ENCODE peak calls at places on chromosome 20, in eight cellular contexts. E, C, I, F, L, G, T and U are unnamed samples.

GRCh38 chr20:60138263-60139127 is 180.3 kb downstream of the CDH26 start:
- DNase-seq in E (peak), C (no peak), I (no peak), F (no peak), L (no peak), G (peak), T (peak), U (no peak)

GRCh38 chr20:59821201-59821600 is 112.2 kb downstream of the SYCP2 start:
- DNase-seq in E (no peak), C (no peak), I (no peak), F (no peak), L (no peak), G (no peak), T (no peak), U (no peak)

GRCh38 chr20:4729265-4729664 is 7.6 kb downstream of the PRND start:
- DNase-seq in E (no peak), C (no peak), I (no peak), F (no peak), L (no peak), G (no peak), T (no peak), U (no peak)

GRCh38 chr20:54172856-54173652 is 732 bp downstream of the CYP24A1 start:
- DNase-seq in E (no peak), C (peak), I (no peak), F (peak), L (no peak), G (peak), T (no peak), U (no peak)

GRCh38 chr20:30606990-30607389 is 650.5 kb upstream of the DEFB115 start:
- DNase-seq in E (no peak), C (no peak), I (no peak), F (no peak), L (no peak), G (no peak), T (no peak), U (no peak)

GRCh38 chr20:48661575-48662473 is 166.0 kb downstream of the PREX1 start:
- DNase-seq in E (no peak), C (no peak), I (no peak), F (no peak), L (no peak), G (no peak), T (no peak), U (no peak)

GRCh38 chr20:61262514-61262913 is 10.5 kb downstream of the CDH4 start:
- DNase-seq in E (no peak), C (no peak), I (no peak), F (no peak), L (no peak), G (no peak), T (no peak), U (no peak)

GRCh38 chr20:62938105-62938888 is at the start of gene GID8:
- DNase-seq in E (peak), C (no peak), I (peak), F (peak), L (peak), G (peak), T (no peak), U (peak)

GRCh38 chr20:63219866-63220521 is 4.1 kb upstream of the YTHDF1 start:
- DNase-seq in E (no peak), C (no peak), I (no peak), F (no peak), L (no peak), G (no peak), T (no peak), U (no peak)

GRCh38 chr20:41003143-41003932 is 25.3 kb upstream of the TOP1 start:
- DNase-seq in E (peak), C (no peak), I (peak), F (no peak), L (peak), G (peak), T (peak), U (no peak)

GRCh38 chr20:44909872-44910689 is at the start of gene PABPC1L:
- DNase-seq in E (peak), C (peak), I (peak), F (peak), L (peak), G (peak), T (peak), U (peak)

GRCh38 chr20:44912189-44912588 is 2.3 kb downstream of the PABPC1L start:
- DNase-seq in E (no peak), C (no peak), I (no peak), F (no peak), L (no peak), G (no peak), T (no peak), U (no peak)

GRCh38 chr20:44910690-44911262 is 916 bp downstream of the PABPC1L start:
- DNase-seq in E (no peak), C (no peak), I (no peak), F (no peak), L (no peak), G (no peak), T (no peak), U (no peak)

GRCh38 chr20:44908987-44909871 is 631 bp upstream of the PABPC1L start:
- DNase-seq in E (no peak), C (no peak), I (no peak), F (no peak), L (no peak), G (no peak), T (no peak), U (no peak)

GRCh38 chr20:44911264-44911921 is 1.5 kb downstream of the PABPC1L start:
- DNase-seq in E (peak), C (peak), I (peak), F (peak), L (no peak), G (peak), T (peak), U (peak)
- TF ChIP-seq CTCF in E (peak), C (peak), I (peak), F (peak), L (no peak), G (peak), T (peak), U (peak)

GRCh38 chr20:1822564-1823420 is 72.4 kb upstream of the SIRPA start:
- DNase-seq in E (no peak), C (no peak), I (peak), F (no peak), L (no peak), G (no peak), T (peak), U (no peak)
- TF ChIP-seq CTCF in E (no peak), C (no peak), I (no peak), F (no peak), L (no peak), G (no peak), T (peak), U (no peak)

GRCh38 chr20:46099491-46100287 is 9.9 kb upstream of the NCOA5 start:
- DNase-seq in E (peak), C (no peak), I (no peak), F (no peak), L (no peak), G (no peak), T (no peak), U (no peak)
- TF ChIP-seq CTCF in E (no peak), C (no peak), I (no peak), F (no peak), L (no peak), G (no peak), T (peak), U (no peak)

GRCh38 chr20:17859616-17860232 is 108.9 kb downstream of the SNX5 start:
- DNase-seq in E (no peak), C (no peak), I (no peak), F (no peak), L (no peak), G (peak), T (no peak), U (no peak)
- TF ChIP-seq CTCF in E (no peak), C (no peak), I (no peak), F (no peak), L (no peak), G (no peak), T (no peak), U (no peak)

DNA sequence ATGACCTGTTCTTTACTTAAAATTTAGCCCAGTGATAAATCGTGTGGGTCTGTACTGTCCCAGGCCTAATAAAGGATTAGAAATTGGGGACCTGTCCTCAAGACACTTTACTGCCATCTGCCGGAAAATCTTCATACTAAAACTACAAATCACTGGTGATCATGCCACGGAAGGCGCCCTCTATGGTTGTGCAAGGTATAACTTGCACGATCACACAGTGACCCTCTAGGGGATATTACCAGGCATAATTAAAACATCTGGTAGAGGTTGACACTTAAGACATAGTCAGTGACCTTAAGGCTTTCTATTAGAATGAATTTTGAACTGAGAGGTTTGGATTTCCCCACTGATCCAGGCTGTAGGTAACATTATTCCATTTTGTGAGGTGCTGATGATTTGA is 172.6 kb downstream of the BMP2 start:
- DNase-seq in E (no peak), C (peak), I (peak), F (no peak), L (no peak), G (no peak), T (no peak), U (no peak)
- TF ChIP-seq CTCF in E (no peak), C (peak), I (peak), F (peak), L (no peak), G (peak), T (peak), U (peak)